ENCODE peak calls at places on chromosomes 3 and 15, in five cellular contexts. R, I, T, S and V are unnamed samples.

GRCh38 chr3:138442433-138442832 is 8.0 kb downstream of the ESYT3 start:
- DNase-seq in S (no peak), R (no peak), T (no peak), I (no peak), V (no peak)

GRCh38 chr3:31377045-31377642 is 155.6 kb upstream of the STT3B start:
- DNase-seq in I (no peak), R (no peak), S (no peak), T (no peak), V (no peak)

GRCh38 chr15:94287794-94288246 is 56.5 kb downstream of the MCTP2 start:
- DNase-seq in T (peak), S (peak), R (peak), I (no peak), V (no peak)

GRCh38 chr3:129944709-129945108 is 29.8 kb upstream of the TRH start:
- DNase-seq in S (no peak), T (no peak), R (peak), I (no peak), V (no peak)

GRCh38 chr3:12708584-12709192 is 44.8 kb upstream of the RAF1 start:
- DNase-seq in T (no peak), R (no peak), S (no peak), I (no peak), V (no peak)

GRCh38 chr3:30282052-30282708 is 324.2 kb upstream of the TGFBR2 start:
- DNase-seq in I (no peak), T (peak), R (no peak), S (no peak), V (peak)

GRCh38 chr15:37098468-37099320 is 1.7 kb downstream of the MEIS2 start:
- DNase-seq in R (peak), I (no peak), S (peak), T (peak), V (no peak)

GRCh38 chr3:48428863-48429415 is 947 bp downstream of the PLXNB1 start:
- DNase-seq in S (peak), I (no peak), T (peak), R (no peak), V (no peak)

GRCh38 chr3:71168961-71169411 is 414.5 kb downstream of the FOXP1 start:
- DNase-seq in T (no peak), R (no peak), I (no peak), S (peak), V (no peak)

GRCh38 chr3:130829575-130829947 is 64.3 kb upstream of the ATP2C1 start:
- DNase-seq in R (no peak), I (no peak), T (no peak), S (no peak), V (no peak)

GRCh38 chr15:56496635-56497034 is 31.7 kb upstream of the MNS1 start:
- DNase-seq in T (peak), S (peak), I (no peak), R (no peak), V (peak)

GRCh38 chr15:73051811-73052678 is at the start of gene NEO1:
- DNase-seq in I (peak), S (peak), R (peak), T (peak), V (no peak)

GRCh38 chr3:36455406-36455805 is 75.1 kb downstream of the STAC start:
- DNase-seq in S (no peak), R (no peak), T (no peak), I (no peak), V (no peak)

GRCh38 chr15:63971427-63971805 is 74.9 kb downstream of the DAPK2 start:
- DNase-seq in T (no peak), R (no peak), S (no peak), I (no peak), V (no peak)

GRCh38 chr3:143859465-143860203 is 11.4 kb upstream of the SLC9A9 start:
- DNase-seq in R (no peak), I (no peak), S (no peak), T (no peak), V (no peak)

DNA sequence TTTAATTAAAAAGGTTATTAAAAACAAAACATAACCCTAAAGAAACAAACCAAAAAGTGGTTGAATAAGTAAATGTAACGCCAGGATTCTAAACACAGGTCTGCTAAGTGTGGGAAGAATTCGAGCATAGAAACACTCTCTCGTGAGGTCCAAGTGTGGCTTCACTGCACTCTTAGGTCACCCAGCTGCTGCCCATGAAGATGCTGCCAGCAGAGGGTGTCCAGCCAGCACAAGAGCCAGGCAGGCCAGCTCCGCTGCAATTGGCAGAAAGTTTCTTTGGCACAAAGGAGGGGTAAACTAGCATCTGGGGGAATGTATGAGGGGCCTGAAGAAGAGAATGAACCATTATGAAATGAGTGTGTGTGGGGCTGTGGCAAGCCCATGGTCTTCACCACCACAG is 215.7 kb upstream of the FEZF2 start:
- DNase-seq in S (no peak), I (no peak), R (no peak), T (no peak), V (no peak)
- H3K27ac ChIP-seq in S (no peak), I (no peak), R (no peak), T (no peak), V (no peak)

DNA sequence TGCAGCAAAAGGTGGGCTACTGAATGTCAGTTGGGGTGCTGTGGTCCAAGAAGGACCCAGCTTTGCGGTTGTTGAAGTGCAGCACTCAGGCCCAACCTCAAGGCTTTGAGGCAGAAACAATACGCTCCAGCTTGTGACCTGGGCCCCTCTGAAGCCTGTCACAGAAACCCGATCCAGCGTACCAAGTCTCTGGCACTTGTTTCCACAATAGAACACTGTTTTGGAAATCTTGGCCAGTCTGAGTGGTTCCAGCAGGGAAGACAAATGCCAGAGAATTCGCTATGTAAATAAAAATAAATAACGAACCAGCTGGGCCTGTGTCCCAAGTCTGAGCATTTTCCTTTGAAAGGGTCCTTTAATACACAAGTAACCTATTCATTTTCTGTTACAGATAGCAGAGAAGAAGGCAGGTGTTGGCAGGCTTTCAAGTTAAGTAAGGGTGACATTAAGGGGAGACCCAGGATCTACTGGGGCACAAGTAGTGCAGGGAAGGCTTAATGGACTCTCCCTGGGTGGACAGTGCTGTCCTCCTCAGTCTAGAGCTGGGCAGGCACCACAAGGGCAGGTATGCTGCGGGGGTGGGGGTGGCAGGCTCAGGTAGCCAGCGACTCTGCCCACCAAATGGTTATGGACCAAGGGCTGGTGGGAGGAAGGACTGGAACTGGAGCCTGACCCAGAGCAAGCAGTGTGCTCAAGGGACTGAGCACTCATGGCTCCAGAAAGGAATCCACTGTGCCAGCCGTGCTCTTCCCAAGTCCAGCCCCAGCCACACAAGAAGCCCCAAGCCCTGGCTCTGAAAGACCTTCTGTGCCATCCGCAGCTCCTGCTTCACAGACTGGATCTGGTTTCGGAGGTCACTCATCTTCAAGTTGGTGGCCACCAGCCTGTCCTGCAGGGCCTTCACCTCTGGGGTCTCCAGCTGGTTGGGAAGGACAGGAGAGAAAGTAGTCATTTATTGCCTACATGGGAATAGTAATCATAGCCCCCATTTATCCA is 26.3 kb downstream of the CCDC13 start:
- DNase-seq in S (no peak), I (no peak), R (no peak), T (no peak), V (no peak)
- TF ChIP-seq POLR2AphosphoS5 in S (no peak), I (no peak), R (no peak), T (no peak), V (no peak)

DNA sequence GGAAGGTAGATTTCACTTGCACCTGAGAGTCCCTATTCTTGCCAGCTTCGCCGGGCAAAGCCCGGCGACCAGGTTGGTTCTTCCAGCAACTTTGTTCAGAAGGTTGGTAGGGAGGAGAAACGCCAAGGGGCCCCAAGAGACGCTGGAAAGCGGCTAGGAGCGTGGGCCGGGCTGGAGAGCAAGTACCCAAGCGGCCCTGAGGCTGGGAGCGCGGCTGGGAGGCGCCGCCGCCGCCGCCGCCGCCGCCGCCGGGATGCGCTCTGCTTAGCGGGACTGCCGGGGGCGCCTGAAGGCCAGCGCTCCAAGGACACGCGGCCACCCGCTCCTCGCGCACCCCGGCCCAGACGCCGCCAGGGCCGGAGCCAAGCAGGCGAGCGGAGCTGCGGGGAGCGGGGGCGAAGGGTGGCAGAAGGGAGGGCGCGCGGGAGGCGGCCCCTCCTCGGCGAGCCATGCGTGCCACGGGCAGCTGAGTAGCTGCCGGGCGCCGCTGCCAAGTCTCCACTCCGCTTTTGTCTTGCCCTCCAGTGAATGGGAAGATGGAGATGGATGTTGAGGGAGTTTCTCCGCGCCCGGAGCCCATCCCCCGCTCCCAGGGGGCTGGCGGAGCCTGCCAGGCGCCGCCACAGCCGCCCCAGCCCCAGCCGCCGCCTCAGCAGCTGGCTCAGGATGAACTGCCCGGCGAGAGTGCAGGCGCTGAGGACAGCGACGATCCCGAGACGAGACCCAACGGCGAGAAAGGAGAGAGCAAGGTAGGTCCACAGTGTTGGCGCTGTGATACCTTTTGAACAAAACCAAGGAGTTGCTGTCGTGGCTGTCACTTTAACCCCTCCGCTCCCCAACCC is 227.3 kb upstream of the AZI2 start:
- DNase-seq in S (peak), I (no peak), T (peak), R (no peak), V (no peak)
- H3K4me3 ChIP-seq in S (peak), I (peak), T (peak), R (peak), V (peak)

GRCh38 chr15:89369548-89369947 is 34.9 kb upstream of the POLG start:
- DNase-seq in I (no peak), S (no peak), T (no peak), R (no peak), V (no peak)

GRCh38 chr15:89368566-89369223 is 34.1 kb upstream of the POLG start:
- DNase-seq in I (no peak), R (no peak), S (peak), T (peak), V (no peak)

GRCh38 chr15:89366656-89367393 is 32.2 kb upstream of the POLG start:
- DNase-seq in I (no peak), S (no peak), R (no peak), T (no peak), V (no peak)

GRCh38 chr15:89365457-89366055 is 30.9 kb upstream of the POLG start:
- DNase-seq in S (no peak), I (no peak), R (no peak), T (peak), V (no peak)

DNA sequence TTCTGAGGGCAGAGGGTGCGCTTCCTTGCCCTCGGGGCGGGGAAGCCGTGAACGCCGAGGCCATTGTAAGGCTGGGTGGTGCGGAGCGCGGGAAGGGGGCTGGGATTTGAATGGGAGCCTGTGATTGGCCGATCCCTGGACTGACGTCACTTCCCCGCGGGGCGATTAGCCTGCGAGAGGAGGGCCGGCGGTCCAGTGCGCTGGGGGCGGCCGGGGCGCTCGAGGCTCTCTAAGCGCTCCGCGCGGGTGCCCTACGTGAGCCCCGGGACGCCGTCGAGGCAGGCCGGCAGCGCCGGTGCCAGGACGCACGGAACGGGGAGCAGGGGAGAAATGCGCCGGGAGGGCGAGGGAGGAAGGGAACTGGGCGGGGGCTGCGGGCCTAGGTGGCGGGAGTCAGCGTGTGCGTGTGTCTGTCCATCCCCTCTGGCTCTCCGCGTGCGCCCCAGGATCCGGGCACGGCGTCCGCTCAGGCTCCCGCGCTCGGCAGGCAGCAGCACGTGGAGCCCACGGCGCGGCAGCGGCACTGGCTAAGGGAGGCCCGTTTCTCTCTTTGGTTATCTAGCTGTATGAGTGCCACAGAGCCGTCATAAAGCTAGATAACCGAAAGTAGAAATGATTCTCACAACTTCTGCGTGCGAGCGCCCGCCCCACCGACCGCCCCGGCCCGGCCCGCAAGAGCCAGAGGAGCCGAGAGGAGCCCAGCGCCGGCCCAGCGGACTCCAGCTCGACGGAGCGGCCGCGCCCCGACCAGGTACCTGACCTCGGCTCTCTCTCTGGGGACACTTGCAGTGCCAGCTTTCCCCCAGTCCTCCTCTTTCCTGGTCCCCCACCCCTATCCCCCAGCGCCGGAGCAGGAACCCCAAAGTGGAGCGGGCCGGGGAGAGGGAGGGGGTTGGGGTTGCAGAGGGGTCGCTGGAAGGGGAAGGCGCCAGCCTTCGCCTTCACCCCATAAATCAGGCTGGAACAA is 33.1 kb upstream of the POLG start:
- DNase-seq in R (no peak), T (peak), S (peak), I (no peak), V (no peak)
- H3K27ac ChIP-seq in R (no peak), T (no peak), S (peak), I (no peak), V (peak)

DNA sequence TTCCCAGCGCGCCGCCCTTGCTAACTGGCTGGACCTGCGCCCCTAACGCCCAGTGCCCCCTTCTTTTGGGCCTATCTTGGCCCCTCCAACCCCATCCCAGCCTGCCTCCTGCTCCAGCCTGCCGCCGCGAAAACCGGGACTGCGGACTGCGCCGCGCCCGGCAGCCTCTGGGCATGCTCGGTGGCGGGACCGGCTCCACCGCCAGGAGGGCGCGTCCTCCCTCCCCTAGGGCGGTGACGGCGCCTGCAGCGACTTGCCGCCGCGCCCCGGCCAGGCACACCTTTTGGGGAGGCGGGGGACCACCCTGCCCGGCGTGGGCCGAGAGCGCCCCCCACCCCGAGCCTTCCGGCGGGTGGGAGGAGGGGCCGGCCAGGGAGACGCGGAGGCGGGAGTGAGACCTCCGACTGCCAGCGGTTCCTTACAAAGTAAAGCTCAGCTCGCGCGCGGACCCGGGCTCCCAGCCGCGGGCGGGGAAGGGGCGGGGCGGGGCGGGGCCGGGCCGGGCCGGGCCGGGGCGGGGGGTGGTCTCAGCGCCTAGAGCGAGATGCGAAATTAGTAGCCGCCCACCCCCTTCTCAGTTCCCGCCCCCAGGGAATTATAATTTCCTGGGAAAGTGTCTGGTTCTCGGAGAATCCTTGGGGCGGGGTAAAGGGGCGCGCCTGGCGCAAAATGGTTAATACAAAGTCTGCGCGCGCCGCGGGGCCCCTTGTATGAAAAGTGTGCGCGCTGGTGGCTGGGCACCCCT is 225.0 kb upstream of the IL12A start:
- DNase-seq in S (peak), R (peak), T (peak), I (no peak), V (no peak)
- TF ChIP-seq POLR2AphosphoS5 in S (peak), R (peak), T (peak), I (peak), V (no peak)